ENCODE peak calls at places on chromosomes 11 and 22, in four cellular contexts. I, E, M and J are unnamed samples.
A peak's percentile ranks its signal among the peaks of the same experiment; 100 is the strongest.

GRCh38 chr11:118435233-118435892 is 929 bp upstream of the KMT2A start:
- DNase-seq in I (peak; percentile 54), E (peak; percentile 51), M (peak; percentile 89), J (peak; percentile 85)

GRCh38 chr11:32006799-32007388 is 84.0 kb upstream of the RCN1 start:
- DNase-seq in I (peak; percentile 43), E (peak; percentile 20), M (peak; percentile 59), J (peak; percentile 12)

GRCh38 chr11:85118151-85118550 is 509.0 kb downstream of the DLG2 start:
- DNase-seq in I (no peak), E (no peak), M (no peak), J (no peak)

GRCh38 chr11:28343304-28344233 is 235.4 kb downstream of the METTL15 start:
- DNase-seq in I (no peak), E (no peak), M (peak; percentile 21), J (peak; percentile 23)

GRCh38 chr11:121578216-121579063 is 125.7 kb upstream of the SORL1-AS1 start:
- DNase-seq in I (no peak), E (peak; percentile 22), M (peak; percentile 89), J (no peak)

GRCh38 chr11:132332521-132332920 is 962.1 kb downstream of the NTM start:
- DNase-seq in I (no peak), E (no peak), M (no peak), J (no peak)

GRCh38 chr11:23192256-23192655 is 332.0 kb upstream of the CCDC179 start:
- DNase-seq in I (no peak), E (no peak), M (no peak), J (no peak)

GRCh38 chr11:134544095-134544815 is 132.2 kb upstream of the B3GAT1 start:
- DNase-seq in I (peak; percentile 11), E (no peak), M (no peak), J (no peak)

GRCh38 chr11:99371257-99371656 is 350.5 kb downstream of the CNTN5 start:
- DNase-seq in I (no peak), E (no peak), M (no peak), J (no peak)

GRCh38 chr11:74182635-74183034 is 11.5 kb downstream of the PPME1 start:
- DNase-seq in I (no peak), E (no peak), M (no peak), J (no peak)

GRCh38 chr11:119496453-119496852 is 73.5 kb upstream of the THY1 start:
- DNase-seq in I (no peak), E (no peak), M (no peak), J (no peak)

GRCh38 chr22:37274380-37274862 is 7.9 kb upstream of the CYTH4 start:
- DNase-seq in I (peak; percentile 29), E (peak; percentile 70), M (peak; percentile 80), J (peak; percentile 56)

GRCh38 chr22:41201146-41201545 is 4.0 kb upstream of the L3MBTL2 start:
- DNase-seq in I (no peak), E (no peak), M (no peak), J (no peak)

GRCh38 chr22:39252461-39253391 is 7.9 kb upstream of the PDGFB start:
- DNase-seq in I (no peak), E (no peak), M (no peak), J (no peak)

GRCh38 chr11:2807801-2808241 is 77.8 kb downstream of the CDKN1C start:
- DNase-seq in I (peak; percentile 5), E (peak; percentile 2), M (no peak), J (no peak)

GRCh38 chr11:9884601-9885000 is 220.7 kb downstream of the SWAP70 start:
- DNase-seq in I (no peak), E (no peak), M (no peak), J (no peak)

GRCh38 chr11:64387916-64388315 is 29.0 kb downstream of the RPS6KA4 start:
- DNase-seq in I (no peak), E (no peak), M (no peak), J (no peak)

GRCh38 chr22:46641829-46642266 is 21.7 kb downstream of the GRAMD4 start:
- DNase-seq in I (no peak), E (no peak), M (no peak), J (no peak)

GRCh38 chr11:66891849-66892660 is 35.2 kb downstream of the LRFN4 start:
- DNase-seq in I (no peak), E (peak; percentile 75), M (no peak), J (peak; percentile 24)

GRCh38 chr11:124934862-124935547 is 842 bp downstream of the HEPACAM start:
- DNase-seq in I (no peak), E (no peak), M (no peak), J (no peak)

GRCh38 chr11:17351171-17351509 is 460 bp upstream of the NCR3LG1 start:
- DNase-seq in I (no peak), E (no peak), M (peak; percentile 66), J (no peak)

GRCh38 chr11:76859708-76860233 is 947 bp upstream of the ACER3 start:
- DNase-seq in I (no peak), E (no peak), M (no peak), J (no peak)

GRCh38 chr11:61551630-61552029 is 29.2 kb downstream of the SYT7 start:
- DNase-seq in I (peak; percentile 26), E (peak; percentile 56), M (no peak), J (no peak)

GRCh38 chr22:20111045-20111688 is 4.7 kb upstream of the RANBP1 start:
- DNase-seq in I (no peak), E (no peak), M (peak; percentile 40), J (no peak)

GRCh38 chr11:48129697-48130395 is 86.8 kb upstream of the OR4B1 start:
- DNase-seq in I (no peak), E (no peak), M (no peak), J (no peak)

GRCh38 chr11:117055449-117055848 is 42.8 kb downstream of the SIK3 start:
- DNase-seq in I (no peak), E (no peak), M (no peak), J (no peak)

GRCh38 chr11:78228467-78228866 is 39.7 kb downstream of the USP35 start:
- DNase-seq in I (no peak), E (peak; percentile 63), M (peak; percentile 72), J (peak; percentile 37)

GRCh38 chr11:124868322-124869274 is 3.4 kb downstream of the ROBO3 start:
- DNase-seq in I (no peak), E (no peak), M (no peak), J (no peak)

GRCh38 chr11:65432686-65433582 is 10.3 kb downstream of the NEAT1 start:
- DNase-seq in I (no peak), E (no peak), M (peak; percentile 66), J (no peak)

GRCh38 chr11:2366733-2367132 is 10.4 kb upstream of the CD81 start:
- DNase-seq in I (no peak), E (no peak), M (no peak), J (no peak)

GRCh38 chr11:1199689-1200610 is 22.9 kb upstream of the MUC5B start:
- DNase-seq in I (no peak), E (no peak), M (no peak), J (no peak)

GRCh38 chr22:23834830-23835772 is 3.7 kb downstream of the DERL3 start:
- DNase-seq in I (peak; percentile 53), E (peak; percentile 53), M (no peak), J (no peak)

GRCh38 chr22:42190274-42190673 is 59.7 kb upstream of the CYP2D6 start:
- DNase-seq in I (no peak), E (no peak), M (no peak), J (no peak)

GRCh38 chr11:120574881-120575280 is 63.3 kb downstream of the GRIK4 start:
- DNase-seq in I (no peak), E (no peak), M (no peak), J (no peak)

GRCh38 chr11:2287102-2287501 is 14.6 kb downstream of the C11orf21 start:
- DNase-seq in I (peak; percentile 63), E (peak; percentile 1), M (no peak), J (no peak)